ENCODE peak calls at places on chromosomes 13 and 19, in ten cellular contexts. Z, R, I, Q, T, Y, D, F, H and G are unnamed samples.

GRCh38 chr13:110874508-110874960 is 40.3 kb downstream of the ANKRD10 start:
- DNase-seq in Z (peak), R (peak), I (peak), Q (peak), T (peak), Y (peak), D (peak), F (peak), H (peak), G (peak)

GRCh38 chr19:35486268-35486708 is 4.0 kb downstream of the KRTDAP start:
- DNase-seq in Z (no peak), R (no peak), I (no peak), Q (no peak), T (no peak), Y (no peak), D (no peak), F (no peak), H (no peak), G (no peak)

GRCh38 chr13:49308104-49308875 is 60.6 kb downstream of the CDADC1 start:
- DNase-seq in Z (no peak), R (peak), I (no peak), Q (peak), T (no peak), Y (no peak), D (peak), F (no peak), H (no peak), G (no peak)

GRCh38 chr13:101925731-101926130 is 473.3 kb downstream of the ITGBL1 start:
- DNase-seq in Z (peak), R (no peak), I (no peak), Q (no peak), T (peak), Y (no peak), D (no peak), F (no peak), H (no peak), G (peak)

GRCh38 chr13:109874444-109874920 is 88.1 kb upstream of the IRS2 start:
- DNase-seq in Z (no peak), R (no peak), I (no peak), Q (no peak), T (no peak), Y (no peak), D (no peak), F (peak), H (no peak), G (no peak)

GRCh38 chr13:113555141-113555540 is 29.4 kb upstream of the TFDP1 start:
- DNase-seq in Z (no peak), R (no peak), I (no peak), Q (no peak), T (no peak), Y (no peak), D (no peak), F (no peak), H (no peak), G (no peak)

GRCh38 chr19:27748551-27749152 is 1464.3 kb downstream of the UQCRFS1 start:
- DNase-seq in Z (no peak), R (peak), I (no peak), Q (no peak), T (no peak), Y (no peak), D (no peak), F (no peak), H (no peak), G (no peak)

GRCh38 chr19:15120135-15121026 is 13.2 kb downstream of the SYDE1 start:
- DNase-seq in Z (no peak), R (no peak), I (no peak), Q (no peak), T (no peak), Y (no peak), D (no peak), F (no peak), H (no peak), G (no peak)

GRCh38 chr13:90105881-90106496 is 1241.5 kb upstream of the MIR17HG start:
- DNase-seq in Z (no peak), R (no peak), I (no peak), Q (no peak), T (no peak), Y (no peak), D (no peak), F (no peak), H (no peak), G (no peak)

GRCh38 chr19:39731685-39732084 is 6.1 kb downstream of the CLC start:
- DNase-seq in Z (no peak), R (no peak), I (no peak), Q (no peak), T (no peak), Y (no peak), D (no peak), F (peak), H (no peak), G (no peak)

GRCh38 chr13:105991622-105992254 is 543.7 kb downstream of the EFNB2 start:
- DNase-seq in Z (no peak), R (peak), I (no peak), Q (no peak), T (no peak), Y (no peak), D (no peak), F (peak), H (no peak), G (no peak)